ENCODE peak calls at places on chromosomes 6 and 20, in seven cellular contexts. P is endothelial cell, M is endothelial cell of umbilical vein, Y is OCI-LY7, T is transverse colon, O is GM20000, F is glutamatergic neuron. X is an unnamed sample.

GRCh38 chr20:51456511-51457280 is 85.8 kb downstream of the NFATC2 start:
- DNase-seq in F (no peak), T (peak), Y (no peak), O (no peak), P (no peak), M (peak), X (no peak)

GRCh38 chr6:167279766-167280440 is 11.2 kb upstream of the UNC93A start:
- DNase-seq in M (no peak), P (no peak), O (no peak), Y (no peak), F (no peak), T (no peak), X (no peak)

GRCh38 chr6:113442040-113442439 is 415.1 kb upstream of the MARCKS start:
- DNase-seq in T (no peak), Y (no peak), M (no peak), O (no peak), P (no peak), F (no peak), X (no peak)

GRCh38 chr6:52415917-52416628 is 4.1 kb upstream of the EFHC1 start:
- DNase-seq in O (no peak), T (no peak), F (no peak), Y (no peak), P (no peak), M (peak), X (no peak)

GRCh38 chr20:41018153-41018552 is 10.5 kb upstream of the TOP1 start:
- DNase-seq in T (no peak), M (no peak), O (no peak), Y (no peak), F (no peak), P (no peak), X (no peak)

GRCh38 chr6:46473866-46474265 is 17.4 kb downstream of the RCAN2 start:
- DNase-seq in O (no peak), P (no peak), M (no peak), Y (no peak), F (no peak), T (no peak), X (no peak)

GRCh38 chr6:129920103-129920798 is 59.1 kb upstream of the TMEM244 start:
- DNase-seq in Y (no peak), P (no peak), T (no peak), O (no peak), F (no peak), M (no peak), X (no peak)

GRCh38 chr6:167575201-167575696 is 250.4 kb downstream of the TTLL2 start:
- DNase-seq in F (no peak), T (no peak), M (no peak), Y (no peak), P (no peak), O (no peak), X (no peak)

GRCh38 chr6:30074331-30075093 is 1.1 kb downstream of the RNF39 start:
- DNase-seq in O (peak), M (no peak), P (no peak), Y (no peak), F (peak), T (no peak), X (no peak)

GRCh38 chr20:10674684-10675455 is 1.1 kb upstream of the JAG1 start:
- DNase-seq in P (peak), M (peak), O (peak), F (peak), T (peak), Y (peak), X (peak)

GRCh38 chr20:50744143-50744792 is 12.9 kb downstream of the PARD6B start:
- DNase-seq in T (peak), P (no peak), F (no peak), M (peak), O (no peak), Y (no peak), X (no peak)

GRCh38 chr6:8556370-8557018 is 121.1 kb upstream of the SLC35B3 start:
- DNase-seq in T (no peak), F (no peak), O (no peak), M (no peak), Y (no peak), P (no peak), X (no peak)

GRCh38 chr20:61295249-61295648 is 43.2 kb downstream of the CDH4 start:
- DNase-seq in F (no peak), M (no peak), Y (no peak), T (no peak), O (no peak), P (no peak), X (no peak)

GRCh38 chr6:100466410-100467143 is 1.9 kb upstream of the SIM1 start:
- DNase-seq in M (no peak), Y (no peak), O (no peak), P (no peak), F (no peak), T (no peak), X (no peak)

GRCh38 chr20:36726168-36726567 is 19.7 kb downstream of the NDRG3 start:
- DNase-seq in F (no peak), O (no peak), Y (no peak), M (no peak), P (no peak), T (no peak), X (no peak)

GRCh38 chr20:50330504-50331313 is 140.1 kb downstream of the CEBPB start:
- DNase-seq in P (no peak), T (peak), Y (no peak), M (no peak), F (no peak), O (no peak), X (no peak)

GRCh38 chr6:158909938-158910337 is 90.1 kb downstream of the RSPH3 start:
- DNase-seq in Y (peak), O (peak), M (no peak), P (no peak), T (no peak), F (no peak), X (no peak)

GRCh38 chr20:19885981-19886665 is 128.1 kb downstream of the RIN2 start:
- DNase-seq in F (no peak), P (peak), T (peak), Y (no peak), O (no peak), M (peak), X (no peak)

GRCh38 chr20:47360489-47361267 is 4.2 kb upstream of the ZMYND8 start:
- DNase-seq in F (peak), M (peak), P (peak), O (peak), T (peak), Y (no peak), X (peak)

DNA sequence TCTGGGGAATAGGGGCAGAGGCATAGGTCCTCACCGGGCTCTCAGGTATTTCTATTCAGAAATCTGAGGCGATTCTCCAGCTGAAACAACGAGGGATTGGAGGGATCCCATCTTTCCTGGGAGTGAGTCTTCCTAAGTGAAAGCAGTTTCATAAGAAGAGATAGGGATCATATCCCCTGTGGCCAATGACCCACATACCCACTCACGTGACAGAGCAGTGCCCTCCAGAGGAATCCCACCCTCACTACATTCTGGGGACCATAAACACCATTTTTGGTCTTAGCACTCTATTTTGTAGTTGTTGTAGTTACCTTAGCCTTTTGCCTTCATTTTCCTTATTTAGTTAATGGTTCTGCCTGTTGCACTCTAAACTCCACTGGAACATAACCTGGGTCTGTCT is 121.1 kb downstream of the GPR63 start:
- DNase-seq in Y (no peak), T (no peak), O (no peak), P (no peak), F (no peak), M (no peak), X (no peak)
- TF ChIP-seq CTCF in Y (peak), T (no peak), O (no peak), P (no peak), F (peak), M (no peak), X (no peak)

GRCh38 chr6:151197556-151197955 is 42.2 kb upstream of the AKAP12 start:
- DNase-seq in O (no peak), M (no peak), F (no peak), T (no peak), Y (no peak), P (no peak), X (no peak)
- TF ChIP-seq CTCF in O (no peak), M (no peak), F (no peak), T (no peak), Y (no peak), P (no peak), X (no peak)

GRCh38 chr20:290081-290831 is at the start of gene C20orf96:
- DNase-seq in Y (peak), T (peak), F (peak), M (peak), O (peak), P (peak), X (peak)
- TF ChIP-seq CTCF in Y (peak), T (peak), F (peak), M (peak), O (no peak), P (peak), X (peak)

DNA sequence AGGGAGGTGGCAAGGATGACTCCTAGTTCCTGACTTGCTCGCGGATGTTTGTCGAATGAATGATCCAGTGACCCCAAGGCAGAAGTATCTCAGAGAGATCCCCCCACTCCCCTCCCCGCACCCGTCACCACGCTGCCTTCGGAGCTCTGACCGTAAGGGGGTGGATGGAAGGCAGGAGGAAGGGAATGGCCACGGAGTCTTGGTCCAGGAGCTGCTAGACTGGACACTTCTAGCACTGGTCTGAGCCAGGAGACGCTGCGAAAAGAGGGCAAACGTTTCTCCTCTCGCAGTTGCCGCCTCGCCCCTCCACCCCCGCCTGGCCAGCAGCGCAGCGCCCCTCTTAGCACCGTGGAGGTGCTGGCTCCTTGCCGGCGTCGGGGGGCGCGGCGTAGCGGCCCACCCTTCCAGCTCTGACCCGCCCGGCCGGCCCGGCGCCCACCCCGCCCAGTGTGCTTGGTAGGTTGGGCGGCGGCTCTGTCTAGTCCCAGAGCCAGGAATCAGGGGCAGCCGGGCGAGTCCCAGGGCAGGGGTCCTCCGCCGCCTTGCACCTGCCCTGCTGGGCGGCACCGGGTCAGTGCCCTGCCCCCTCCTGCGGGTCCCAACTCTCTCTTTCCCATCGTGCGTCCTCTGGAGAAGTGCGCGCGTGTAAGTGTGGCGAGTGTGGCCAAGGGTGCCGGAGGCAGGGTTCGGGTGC is 2.4 kb upstream of the DBNDD2 start:
- DNase-seq in M (peak), O (peak), P (no peak), F (peak), Y (no peak), T (peak), X (no peak)
- TF ChIP-seq CTCF in M (no peak), O (no peak), P (no peak), F (no peak), Y (no peak), T (no peak), X (no peak)

GRCh38 chr6:50816115-50816675 is 2.5 kb upstream of the TFAP2B start:
- DNase-seq in M (peak), Y (peak), F (peak), O (peak), T (peak), P (peak), X (peak)

GRCh38 chr6:50818673-50819072 is at the start of gene TFAP2B:
- DNase-seq in M (no peak), T (no peak), F (no peak), P (no peak), O (no peak), Y (no peak), X (no peak)

GRCh38 chr6:50817638-50817950 is 1.1 kb upstream of the TFAP2B start:
- DNase-seq in M (no peak), P (no peak), F (no peak), O (no peak), T (no peak), Y (no peak), X (no peak)

GRCh38 chr6:50815436-50816114 is 3.1 kb upstream of the TFAP2B start:
- DNase-seq in Y (peak), P (no peak), O (no peak), M (peak), F (no peak), T (no peak), X (no peak)

GRCh38 chr6:50816947-50817637 is 1.6 kb upstream of the TFAP2B start:
- DNase-seq in P (no peak), Y (no peak), T (no peak), O (no peak), M (no peak), F (no peak), X (no peak)
- TF ChIP-seq CTCF in P (no peak), Y (no peak), T (no peak), O (no peak), M (no peak), F (no peak), X (no peak)

GRCh38 chr20:14619411-14619810 is 282.0 kb upstream of the FLRT3 start:
- DNase-seq in Y (no peak), F (no peak), M (no peak), O (no peak), P (no peak), T (no peak), X (no peak)

GRCh38 chr20:14617123-14617522 is 279.7 kb upstream of the FLRT3 start:
- DNase-seq in P (no peak), M (no peak), O (no peak), T (no peak), Y (no peak), F (no peak), X (no peak)

GRCh38 chr20:14622796-14623195 is 285.4 kb upstream of the FLRT3 start:
- DNase-seq in O (no peak), P (no peak), F (no peak), M (no peak), Y (no peak), T (no peak), X (no peak)
- TF ChIP-seq CTCF in O (no peak), P (no peak), F (no peak), M (no peak), Y (no peak), T (no peak), X (no peak)

DNA sequence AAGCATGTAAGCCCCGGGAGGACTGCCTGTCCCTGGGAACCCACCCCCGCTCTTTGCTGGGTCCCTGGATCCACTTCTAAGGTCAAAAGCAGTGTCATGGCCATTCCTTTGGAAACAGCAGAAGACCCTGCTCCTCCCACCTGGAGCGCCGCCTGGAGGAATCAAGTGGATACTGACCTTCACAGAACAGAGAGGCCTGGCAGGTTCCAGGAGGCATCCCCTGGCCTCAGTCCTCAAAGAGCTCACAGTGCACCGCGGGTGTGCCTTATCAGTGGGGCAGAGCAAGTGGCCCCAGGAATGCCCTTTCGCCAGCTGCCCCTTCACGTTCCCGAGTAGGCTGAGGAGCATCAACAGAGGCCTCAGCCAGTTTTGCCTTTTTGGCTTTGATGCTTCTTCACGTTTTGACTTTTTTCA is 11.1 kb upstream of the SLC4A11 start:
- DNase-seq in F (peak), O (peak), M (peak), Y (no peak), T (no peak), P (peak), X (peak)
- TF ChIP-seq CTCF in F (peak), O (no peak), M (peak), Y (peak), T (no peak), P (peak), X (peak)

DNA sequence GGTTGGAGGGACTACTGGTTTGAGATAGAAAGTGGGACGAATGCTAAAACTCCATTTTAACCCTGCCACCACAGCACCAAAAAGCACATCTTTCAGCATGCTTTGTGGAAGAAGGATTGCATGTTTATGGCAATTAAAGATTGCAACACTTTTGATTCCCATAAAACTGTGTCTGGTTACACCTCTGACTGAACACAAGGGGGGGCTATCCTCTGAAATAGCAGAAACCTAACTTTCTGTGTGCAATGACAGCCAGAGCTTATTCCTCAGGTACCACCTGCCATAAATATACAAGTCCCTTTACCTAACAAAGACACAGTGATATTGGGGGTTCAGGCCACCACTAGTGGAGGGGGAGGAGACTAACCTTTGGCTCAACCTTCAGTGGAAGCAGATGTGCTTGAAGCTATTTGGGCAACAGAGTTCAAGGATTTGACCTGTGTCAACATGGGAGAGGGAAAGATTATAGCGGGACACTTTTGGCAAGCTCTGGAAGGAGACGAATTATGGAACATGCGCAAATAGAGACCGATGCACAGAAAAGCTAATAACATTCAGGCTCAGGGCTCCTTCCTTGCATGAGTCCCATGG is 9.6 kb upstream of the PLG start:
- DNase-seq in Y (peak), F (no peak), M (no peak), T (no peak), P (no peak), O (no peak), X (no peak)
- TF ChIP-seq CTCF in Y (peak), F (peak), M (no peak), T (no peak), P (peak), O (no peak), X (peak)

X was measured in neural crest cell.